ENCODE peak calls at places on chromosomes 4 and X, in ten cellular contexts. One of them, this sample, is unnamed.

GRCh38 chrX:42087960-42088359 is 164.6 kb upstream of the CASK start:
- DNase-seq in left lung: no peak
- DNase-seq in PC-9: no peak
- DNase-seq in uterus: no peak
- DNase-seq in effector memory CD4-positive, alpha-beta T cell: no peak
- DNase-seq in mammary epithelial cell: no peak
- DNase-seq in SJSA1: no peak
- DNase-seq in heart right ventricle: no peak
- DNase-seq in dorsolateral prefrontal cortex: no peak
- DNase-seq in pancreas: no peak
- DNase-seq in this sample: no peak

GRCh38 chr4:20028694-20029093 is 223.0 kb upstream of the SLIT2 start:
- DNase-seq in left lung: no peak
- DNase-seq in PC-9: peak
- DNase-seq in uterus: no peak
- DNase-seq in effector memory CD4-positive, alpha-beta T cell: no peak
- DNase-seq in mammary epithelial cell: peak
- DNase-seq in SJSA1: no peak
- DNase-seq in heart right ventricle: no peak
- DNase-seq in dorsolateral prefrontal cortex: no peak
- DNase-seq in pancreas: no peak
- DNase-seq in this sample: no peak

GRCh38 chrX:30822068-30822671 is 66.9 kb downstream of the TAB3 start:
- DNase-seq in left lung: no peak
- DNase-seq in PC-9: no peak
- DNase-seq in uterus: no peak
- DNase-seq in effector memory CD4-positive, alpha-beta T cell: no peak
- DNase-seq in mammary epithelial cell: no peak
- DNase-seq in SJSA1: no peak
- DNase-seq in heart right ventricle: no peak
- DNase-seq in dorsolateral prefrontal cortex: no peak
- DNase-seq in pancreas: no peak
- DNase-seq in this sample: no peak

GRCh38 chr4:138689182-138689546 is 326.4 kb upstream of the NOCT start:
- DNase-seq in left lung: no peak
- DNase-seq in PC-9: no peak
- DNase-seq in uterus: no peak
- DNase-seq in effector memory CD4-positive, alpha-beta T cell: no peak
- DNase-seq in mammary epithelial cell: no peak
- DNase-seq in SJSA1: no peak
- DNase-seq in heart right ventricle: no peak
- DNase-seq in dorsolateral prefrontal cortex: no peak
- DNase-seq in pancreas: no peak
- DNase-seq in this sample: no peak

GRCh38 chr4:32776435-32777203 is 2056.4 kb downstream of the PCDH7 start:
- DNase-seq in left lung: no peak
- DNase-seq in PC-9: no peak
- DNase-seq in uterus: no peak
- DNase-seq in effector memory CD4-positive, alpha-beta T cell: no peak
- DNase-seq in mammary epithelial cell: no peak
- DNase-seq in SJSA1: no peak
- DNase-seq in heart right ventricle: no peak
- DNase-seq in dorsolateral prefrontal cortex: no peak
- DNase-seq in pancreas: no peak
- DNase-seq in this sample: no peak

GRCh38 chrX:129781134-129782014 is 1.6 kb downstream of the SASH3 start:
- DNase-seq in left lung: peak
- DNase-seq in PC-9: no peak
- DNase-seq in uterus: no peak
- DNase-seq in effector memory CD4-positive, alpha-beta T cell: peak
- DNase-seq in mammary epithelial cell: no peak
- DNase-seq in SJSA1: no peak
- DNase-seq in heart right ventricle: no peak
- DNase-seq in dorsolateral prefrontal cortex: no peak
- DNase-seq in pancreas: no peak
- DNase-seq in this sample: peak

GRCh38 chr4:55444822-55445221 is 49.1 kb downstream of the TMEM165 start:
- DNase-seq in left lung: no peak
- DNase-seq in PC-9: no peak
- DNase-seq in uterus: no peak
- DNase-seq in effector memory CD4-positive, alpha-beta T cell: no peak
- DNase-seq in mammary epithelial cell: no peak
- DNase-seq in SJSA1: no peak
- DNase-seq in heart right ventricle: no peak
- DNase-seq in dorsolateral prefrontal cortex: no peak
- DNase-seq in pancreas: no peak
- DNase-seq in this sample: no peak

GRCh38 chr4:7894098-7894676 is 45.5 kb downstream of the AFAP1 start:
- DNase-seq in left lung: no peak
- DNase-seq in PC-9: no peak
- DNase-seq in uterus: no peak
- DNase-seq in effector memory CD4-positive, alpha-beta T cell: no peak
- DNase-seq in mammary epithelial cell: peak
- DNase-seq in SJSA1: no peak
- DNase-seq in heart right ventricle: no peak
- DNase-seq in dorsolateral prefrontal cortex: no peak
- DNase-seq in pancreas: no peak
- DNase-seq in this sample: no peak

GRCh38 chr4:5928241-5928640 is 35.4 kb upstream of the CRMP1 start:
- DNase-seq in left lung: no peak
- DNase-seq in PC-9: no peak
- DNase-seq in uterus: no peak
- DNase-seq in effector memory CD4-positive, alpha-beta T cell: no peak
- DNase-seq in mammary epithelial cell: no peak
- DNase-seq in SJSA1: no peak
- DNase-seq in heart right ventricle: no peak
- DNase-seq in dorsolateral prefrontal cortex: no peak
- DNase-seq in pancreas: no peak
- DNase-seq in this sample: peak

GRCh38 chr4:81651500-81651899 is 179.8 kb upstream of the RASGEF1B start:
- DNase-seq in left lung: no peak
- DNase-seq in PC-9: peak
- DNase-seq in uterus: no peak
- DNase-seq in effector memory CD4-positive, alpha-beta T cell: no peak
- DNase-seq in mammary epithelial cell: peak
- DNase-seq in SJSA1: no peak
- DNase-seq in heart right ventricle: no peak
- DNase-seq in dorsolateral prefrontal cortex: no peak
- DNase-seq in pancreas: no peak
- DNase-seq in this sample: no peak

GRCh38 chr4:148443550-148444295 is 1.5 kb upstream of the NR3C2 start:
- DNase-seq in left lung: peak
- DNase-seq in PC-9: no peak
- DNase-seq in uterus: peak
- DNase-seq in effector memory CD4-positive, alpha-beta T cell: peak
- DNase-seq in mammary epithelial cell: no peak
- DNase-seq in SJSA1: no peak
- DNase-seq in heart right ventricle: peak
- DNase-seq in dorsolateral prefrontal cortex: peak
- DNase-seq in pancreas: peak
- DNase-seq in this sample: peak

GRCh38 chr4:2859514-2859913 is 15.9 kb downstream of the ADD1 start:
- DNase-seq in left lung: no peak
- DNase-seq in PC-9: no peak
- DNase-seq in uterus: no peak
- DNase-seq in effector memory CD4-positive, alpha-beta T cell: no peak
- DNase-seq in mammary epithelial cell: no peak
- DNase-seq in SJSA1: no peak
- DNase-seq in heart right ventricle: no peak
- DNase-seq in dorsolateral prefrontal cortex: no peak
- DNase-seq in pancreas: no peak
- DNase-seq in this sample: no peak

GRCh38 chr4:2861631-2862436 is 18.2 kb downstream of the ADD1 start:
- DNase-seq in left lung: no peak
- DNase-seq in PC-9: no peak
- DNase-seq in uterus: no peak
- DNase-seq in effector memory CD4-positive, alpha-beta T cell: no peak
- DNase-seq in mammary epithelial cell: no peak
- DNase-seq in SJSA1: no peak
- DNase-seq in heart right ventricle: no peak
- DNase-seq in dorsolateral prefrontal cortex: no peak
- DNase-seq in pancreas: no peak
- DNase-seq in this sample: no peak

GRCh38 chr4:2858451-2859217 is 15.0 kb downstream of the ADD1 start:
- DNase-seq in left lung: no peak
- DNase-seq in PC-9: no peak
- DNase-seq in uterus: no peak
- DNase-seq in effector memory CD4-positive, alpha-beta T cell: no peak
- DNase-seq in mammary epithelial cell: peak
- DNase-seq in SJSA1: no peak
- DNase-seq in heart right ventricle: no peak
- DNase-seq in dorsolateral prefrontal cortex: no peak
- DNase-seq in pancreas: no peak
- DNase-seq in this sample: no peak

GRCh38 chr4:2862528-2862927 is 18.9 kb downstream of the ADD1 start:
- DNase-seq in left lung: no peak
- DNase-seq in PC-9: peak
- DNase-seq in uterus: no peak
- DNase-seq in effector memory CD4-positive, alpha-beta T cell: no peak
- DNase-seq in mammary epithelial cell: peak
- DNase-seq in SJSA1: no peak
- DNase-seq in heart right ventricle: no peak
- DNase-seq in dorsolateral prefrontal cortex: no peak
- DNase-seq in pancreas: no peak
- DNase-seq in this sample: peak

GRCh38 chr4:2860391-2861348 is 17.0 kb downstream of the ADD1 start:
- DNase-seq in left lung: no peak
- DNase-seq in PC-9: no peak
- DNase-seq in uterus: peak
- DNase-seq in effector memory CD4-positive, alpha-beta T cell: no peak
- DNase-seq in mammary epithelial cell: no peak
- DNase-seq in SJSA1: no peak
- DNase-seq in heart right ventricle: peak
- DNase-seq in dorsolateral prefrontal cortex: no peak
- DNase-seq in pancreas: no peak
- DNase-seq in this sample: peak
- H3K27ac ChIP-seq in left lung: peak
- H3K27ac ChIP-seq in PC-9: no peak
- H3K27ac ChIP-seq in uterus: peak
- H3K27ac ChIP-seq in effector memory CD4-positive, alpha-beta T cell: no peak
- H3K27ac ChIP-seq in mammary epithelial cell: no peak
- H3K27ac ChIP-seq in SJSA1: no peak
- H3K27ac ChIP-seq in heart right ventricle: peak
- H3K27ac ChIP-seq in dorsolateral prefrontal cortex: peak
- H3K27ac ChIP-seq in pancreas: no peak
- H3K27ac ChIP-seq in this sample: peak

GRCh38 chr4:159398236-159398638 is 295.4 kb downstream of the RAPGEF2 start:
- DNase-seq in left lung: no peak
- DNase-seq in PC-9: no peak
- DNase-seq in uterus: no peak
- DNase-seq in effector memory CD4-positive, alpha-beta T cell: no peak
- DNase-seq in mammary epithelial cell: no peak
- DNase-seq in SJSA1: peak
- DNase-seq in heart right ventricle: peak
- DNase-seq in dorsolateral prefrontal cortex: no peak
- DNase-seq in pancreas: no peak
- DNase-seq in this sample: no peak
- H3K27ac ChIP-seq in left lung: no peak
- H3K27ac ChIP-seq in PC-9: no peak
- H3K27ac ChIP-seq in uterus: peak
- H3K27ac ChIP-seq in effector memory CD4-positive, alpha-beta T cell: no peak
- H3K27ac ChIP-seq in mammary epithelial cell: no peak
- H3K27ac ChIP-seq in SJSA1: peak
- H3K27ac ChIP-seq in heart right ventricle: peak
- H3K27ac ChIP-seq in dorsolateral prefrontal cortex: peak
- H3K27ac ChIP-seq in pancreas: no peak
- H3K27ac ChIP-seq in this sample: no peak

GRCh38 chr4:26893491-26893890 is 32.9 kb downstream of the STIM2 start:
- DNase-seq in left lung: no peak
- DNase-seq in PC-9: no peak
- DNase-seq in uterus: no peak
- DNase-seq in effector memory CD4-positive, alpha-beta T cell: no peak
- DNase-seq in mammary epithelial cell: no peak
- DNase-seq in SJSA1: no peak
- DNase-seq in heart right ventricle: no peak
- DNase-seq in dorsolateral prefrontal cortex: no peak
- DNase-seq in pancreas: no peak
- DNase-seq in this sample: no peak

GRCh38 chr4:26899991-26900390 is 39.4 kb downstream of the STIM2 start:
- DNase-seq in left lung: no peak
- DNase-seq in PC-9: no peak
- DNase-seq in uterus: no peak
- DNase-seq in effector memory CD4-positive, alpha-beta T cell: no peak
- DNase-seq in mammary epithelial cell: no peak
- DNase-seq in SJSA1: no peak
- DNase-seq in heart right ventricle: no peak
- DNase-seq in dorsolateral prefrontal cortex: no peak
- DNase-seq in pancreas: no peak
- DNase-seq in this sample: no peak

GRCh38 chr4:26900765-26901164 is 40.1 kb downstream of the STIM2 start:
- DNase-seq in left lung: no peak
- DNase-seq in PC-9: no peak
- DNase-seq in uterus: no peak
- DNase-seq in effector memory CD4-positive, alpha-beta T cell: no peak
- DNase-seq in mammary epithelial cell: no peak
- DNase-seq in SJSA1: no peak
- DNase-seq in heart right ventricle: no peak
- DNase-seq in dorsolateral prefrontal cortex: no peak
- DNase-seq in pancreas: no peak
- DNase-seq in this sample: no peak

GRCh38 chr4:26892480-26893150 is 32.0 kb downstream of the STIM2 start:
- DNase-seq in left lung: no peak
- DNase-seq in PC-9: no peak
- DNase-seq in uterus: no peak
- DNase-seq in effector memory CD4-positive, alpha-beta T cell: no peak
- DNase-seq in mammary epithelial cell: no peak
- DNase-seq in SJSA1: no peak
- DNase-seq in heart right ventricle: no peak
- DNase-seq in dorsolateral prefrontal cortex: no peak
- DNase-seq in pancreas: no peak
- DNase-seq in this sample: no peak

GRCh38 chr4:26896636-26897035 is 36.0 kb downstream of the STIM2 start:
- DNase-seq in left lung: no peak
- DNase-seq in PC-9: no peak
- DNase-seq in uterus: no peak
- DNase-seq in effector memory CD4-positive, alpha-beta T cell: no peak
- DNase-seq in mammary epithelial cell: peak
- DNase-seq in SJSA1: no peak
- DNase-seq in heart right ventricle: no peak
- DNase-seq in dorsolateral prefrontal cortex: no peak
- DNase-seq in pancreas: no peak
- DNase-seq in this sample: no peak
- H3K27ac ChIP-seq in left lung: no peak
- H3K27ac ChIP-seq in PC-9: no peak
- H3K27ac ChIP-seq in uterus: no peak
- H3K27ac ChIP-seq in effector memory CD4-positive, alpha-beta T cell: no peak
- H3K27ac ChIP-seq in mammary epithelial cell: no peak
- H3K27ac ChIP-seq in SJSA1: no peak
- H3K27ac ChIP-seq in heart right ventricle: no peak
- H3K27ac ChIP-seq in dorsolateral prefrontal cortex: no peak
- H3K27ac ChIP-seq in pancreas: no peak
- H3K27ac ChIP-seq in this sample: no peak

DNA sequence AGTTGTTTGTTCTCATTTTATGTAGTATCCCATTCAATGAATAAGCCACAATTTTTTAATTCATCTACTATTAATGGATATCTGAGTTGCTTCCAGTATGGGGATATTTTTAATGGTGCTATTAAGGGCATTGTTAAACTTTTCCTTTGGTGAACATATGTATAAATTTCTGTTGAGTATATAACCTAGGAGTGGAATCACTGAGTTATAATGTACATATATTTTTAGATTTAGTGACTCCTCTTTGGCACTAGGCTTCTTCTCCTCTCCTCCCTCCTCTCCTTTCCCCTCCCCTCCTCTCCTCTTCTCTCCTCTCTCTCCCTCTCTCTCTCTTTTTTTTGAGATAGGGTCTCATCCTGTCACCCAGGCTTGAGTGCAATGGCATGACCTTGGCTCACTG is 26.4 kb downstream of the RBM47 start:
- DNase-seq in left lung: no peak
- DNase-seq in PC-9: no peak
- DNase-seq in uterus: no peak
- DNase-seq in effector memory CD4-positive, alpha-beta T cell: no peak
- DNase-seq in mammary epithelial cell: no peak
- DNase-seq in SJSA1: no peak
- DNase-seq in heart right ventricle: no peak
- DNase-seq in dorsolateral prefrontal cortex: no peak
- DNase-seq in pancreas: no peak
- DNase-seq in this sample: no peak
- H3K27ac ChIP-seq in left lung: peak
- H3K27ac ChIP-seq in PC-9: no peak
- H3K27ac ChIP-seq in uterus: no peak
- H3K27ac ChIP-seq in effector memory CD4-positive, alpha-beta T cell: no peak
- H3K27ac ChIP-seq in mammary epithelial cell: no peak
- H3K27ac ChIP-seq in SJSA1: no peak
- H3K27ac ChIP-seq in heart right ventricle: no peak
- H3K27ac ChIP-seq in dorsolateral prefrontal cortex: no peak
- H3K27ac ChIP-seq in pancreas: no peak
- H3K27ac ChIP-seq in this sample: no peak

This sample was measured in endodermal cell.